ENCODE peak calls at places on chromosome 13, in four cellular contexts. B is heart right ventricle, R is psoas muscle, P is sigmoid colon. T is an unnamed sample.

GRCh38 chr13:28220166-28220565 is 81.8 kb downstream of the PAN3 start:
- DNase-seq in B (no peak), R (no peak), P (no peak), T (no peak)

GRCh38 chr13:101393140-101393539 is 23.2 kb downstream of the NALCN start:
- DNase-seq in B (no peak), R (no peak), P (no peak), T (no peak)

GRCh38 chr13:24142886-24143285 is 17.6 kb upstream of the SPATA13 start:
- DNase-seq in B (no peak), R (no peak), P (no peak), T (no peak)

GRCh38 chr13:24036115-24036514 is 124.4 kb upstream of the SPATA13 start:
- DNase-seq in B (no peak), R (no peak), P (no peak), T (no peak)

GRCh38 chr13:44171861-44172260 is 201.8 kb upstream of the SERP2 start:
- DNase-seq in B (no peak), R (no peak), P (no peak), T (no peak)

GRCh38 chr13:114017028-114017630 is 43.3 kb upstream of the C13orf46 start:
- DNase-seq in B (peak), R (no peak), P (no peak), T (no peak)

GRCh38 chr13:44394649-44395048 is 21.0 kb downstream of the SERP2 start:
- DNase-seq in B (no peak), R (no peak), P (peak), T (no peak)

GRCh38 chr13:29887030-29887557 is 36.7 kb upstream of the UBL3 start:
- DNase-seq in B (no peak), R (no peak), P (no peak), T (no peak)

GRCh38 chr13:106110241-106110855 is 425.1 kb downstream of the EFNB2 start:
- DNase-seq in B (no peak), R (no peak), P (no peak), T (no peak)

GRCh38 chr13:21259571-21260455 is 83.4 kb downstream of the MRPL57 start:
- DNase-seq in B (no peak), R (no peak), P (no peak), T (no peak)

GRCh38 chr13:92103673-92104296 is 705.4 kb downstream of the GPC5 start:
- DNase-seq in B (no peak), R (no peak), P (no peak), T (no peak)

GRCh38 chr13:41544824-41545707 is 87.7 kb downstream of the RGCC start:
- DNase-seq in B (no peak), R (no peak), P (no peak), T (no peak)

GRCh38 chr13:24063281-24063851 is 97.2 kb upstream of the SPATA13 start:
- DNase-seq in B (peak), R (no peak), P (no peak), T (no peak)

GRCh38 chr13:27854606-27855005 is 62.3 kb downstream of the GSX1 start:
- DNase-seq in B (no peak), R (no peak), P (no peak), T (no peak)

GRCh38 chr13:80040219-80040976 is 300.5 kb downstream of the SPRY2 start:
- DNase-seq in B (no peak), R (no peak), P (no peak), T (no peak)

GRCh38 chr13:92122454-92122853 is 724.0 kb downstream of the GPC5 start:
- DNase-seq in B (no peak), R (no peak), P (no peak), T (no peak)

GRCh38 chr13:45206340-45206739 is 5.5 kb upstream of the KCTD4 start:
- DNase-seq in B (no peak), R (no peak), P (no peak), T (peak)

GRCh38 chr13:110127986-110128511 is 178.9 kb downstream of the COL4A1 start:
- DNase-seq in B (no peak), R (no peak), P (no peak), T (no peak)

GRCh38 chr13:25688524-25688923 is 316.8 kb downstream of the ATP8A2 start:
- DNase-seq in B (no peak), R (peak), P (no peak), T (no peak)

GRCh38 chr13:20174656-20175405 is 14.0 kb upstream of the GJA3 start:
- DNase-seq in B (peak), R (peak), P (peak), T (peak)

GRCh38 chr13:90098580-90098979 is 1248.9 kb upstream of the MIR17HG start:
- DNase-seq in B (no peak), R (no peak), P (no peak), T (no peak)

GRCh38 chr13:59099182-59099950 is 1064.4 kb downstream of the DIAPH3 start:
- DNase-seq in B (no peak), R (no peak), P (no peak), T (no peak)

GRCh38 chr13:43058318-43058674 is 34.9 kb downstream of the DNAJC15 start:
- DNase-seq in B (no peak), R (no peak), P (no peak), T (no peak)

GRCh38 chr13:97021241-97021640 is 27.0 kb upstream of the OXGR1 start:
- DNase-seq in B (no peak), R (no peak), P (no peak), T (no peak)

GRCh38 chr13:102724923-102725322 is 30.1 kb upstream of the METTL21C start:
- DNase-seq in B (no peak), R (no peak), P (no peak), T (no peak)

DNA sequence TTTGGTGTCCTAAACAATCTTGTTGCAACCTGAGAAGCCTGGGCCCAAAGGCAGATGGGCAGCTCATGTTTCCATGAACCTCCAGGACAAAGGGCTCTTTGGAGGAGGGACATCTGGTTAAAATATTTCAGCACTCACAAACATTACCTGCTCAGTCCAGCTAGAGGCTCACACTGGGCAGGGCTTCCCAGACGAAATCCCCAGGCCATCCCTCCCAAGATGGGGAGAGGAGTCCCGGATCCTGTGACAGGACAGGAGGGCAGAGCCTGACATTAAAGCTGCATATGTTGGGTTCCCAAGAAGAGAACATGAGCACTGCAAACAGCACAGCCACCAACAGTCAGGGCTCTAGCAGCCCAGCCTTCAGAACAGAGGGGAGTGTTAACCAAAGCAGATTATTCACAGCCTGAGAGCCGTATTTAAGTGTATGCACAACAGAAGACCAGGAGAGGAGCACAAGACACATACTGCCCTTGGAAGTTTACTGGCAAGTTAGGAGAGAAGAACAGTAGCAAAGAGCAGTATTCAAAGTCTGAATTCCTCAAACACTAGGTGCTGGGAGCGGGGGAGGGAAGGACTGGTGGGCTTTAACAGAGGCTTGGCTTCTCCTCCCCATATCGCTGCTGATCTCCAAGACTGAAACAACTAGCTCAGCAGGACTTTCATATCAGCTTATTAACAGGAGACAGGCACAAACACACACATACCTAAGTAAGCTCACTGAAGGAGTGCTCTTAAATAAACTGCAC is 12.4 kb downstream of the ATP7B start:
- DNase-seq in B (no peak), R (no peak), P (no peak), T (no peak)
- TF ChIP-seq CTCF in B (no peak), R (no peak), P (no peak), T (no peak)

GRCh38 chr13:98576963-98577822 is at the start of gene STK24:
- DNase-seq in B (peak), R (peak), P (peak), T (no peak)

GRCh38 chr13:98575876-98576214 is 1.1 kb downstream of the STK24 start:
- DNase-seq in B (no peak), R (no peak), P (no peak), T (no peak)

GRCh38 chr13:98576215-98576945 is 527 bp downstream of the STK24 start:
- DNase-seq in B (peak), R (peak), P (peak), T (no peak)

GRCh38 chr13:98580420-98580819 is 3.5 kb upstream of the STK24 start:
- DNase-seq in B (no peak), R (no peak), P (no peak), T (no peak)

GRCh38 chr13:98577823-98578285 is 947 bp upstream of the STK24 start:
- DNase-seq in B (no peak), R (peak), P (no peak), T (no peak)
- H3K4me3 ChIP-seq in B (peak), R (peak), P (peak), T (peak)

DNA sequence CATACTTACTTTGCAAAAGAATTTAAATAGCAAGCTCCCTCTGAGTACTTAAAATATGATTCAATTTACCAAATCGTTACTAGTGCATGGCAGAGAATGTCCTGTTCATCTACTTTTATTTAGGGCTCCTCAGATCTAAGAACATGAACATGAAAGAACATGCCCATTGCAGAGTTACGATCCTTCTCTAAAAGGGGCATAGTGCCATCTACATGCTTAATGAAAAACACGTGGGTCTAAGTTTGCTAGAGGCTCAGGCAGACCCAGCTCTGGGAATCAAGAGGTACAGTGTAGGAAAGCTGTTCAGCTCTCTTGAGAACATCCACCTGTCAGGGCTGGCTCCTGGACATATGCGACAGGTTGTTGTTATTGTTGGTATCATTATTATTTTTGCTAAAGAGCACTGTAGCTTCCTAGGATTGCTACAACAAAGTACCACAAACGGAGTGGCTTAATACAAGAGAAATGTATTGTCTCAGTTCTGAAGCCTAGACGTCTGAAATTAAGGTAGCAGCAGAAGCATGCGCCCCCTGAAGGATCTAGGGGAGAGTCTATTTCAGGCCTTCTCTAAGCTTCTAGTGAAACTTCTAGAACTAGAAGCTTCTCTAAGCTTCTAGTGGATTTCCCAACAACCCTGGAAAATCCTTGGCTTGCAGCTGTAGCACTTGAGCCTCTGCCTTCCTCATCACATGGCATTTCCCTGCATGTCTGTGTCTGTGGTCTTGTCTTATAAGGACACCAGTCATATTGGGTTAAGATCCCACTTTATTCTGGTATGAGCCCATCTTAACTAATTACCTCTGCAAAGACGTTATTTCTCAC is 133.9 kb downstream of the DCT start:
- DNase-seq in B (no peak), R (no peak), P (no peak), T (no peak)
- TF ChIP-seq CTCF in B (no peak), R (no peak), P (no peak), T (no peak)

GRCh38 chr13:49336655-49337054 is 88.9 kb downstream of the CDADC1 start:
- DNase-seq in B (no peak), R (no peak), P (no peak), T (no peak)
- H3K4me3 ChIP-seq in B (no peak), R (no peak), P (no peak), T (no peak)

DNA sequence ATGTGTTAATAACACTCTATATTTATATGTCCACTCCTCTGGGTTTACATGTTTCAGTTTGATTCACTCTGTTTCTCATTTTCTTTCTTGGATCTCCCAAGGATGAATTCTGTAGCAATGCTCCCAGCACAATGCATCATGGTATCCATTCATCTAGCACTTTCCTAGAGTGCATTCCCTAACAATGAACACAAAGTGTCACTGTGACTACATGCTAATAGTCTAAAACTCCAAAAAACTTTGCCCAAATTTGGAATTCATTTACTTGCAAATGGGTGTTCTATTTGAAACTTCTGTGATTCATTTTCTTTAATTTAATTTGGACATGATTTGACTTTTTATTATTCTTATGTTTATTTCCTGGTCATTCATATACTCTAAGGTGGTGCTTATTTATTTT is 286.3 kb downstream of the POU4F1 start:
- DNase-seq in B (no peak), R (no peak), P (no peak), T (no peak)
- TF ChIP-seq CTCF in B (peak), R (no peak), P (no peak), T (peak)